ENCODE peak calls at places on chromosomes 7 and 10, in seven cellular contexts. L is GM12878; B is fibroblast of the aortic adventitia; K is Panc1; Z is CD8-positive, alpha-beta T cell; C is cardiac fibroblast; H is fibroblast of mammary gland. A is an unnamed sample.

GRCh38 chr10:88966785-88967184 is 14.2 kb upstream of the ACTA2 start:
- DNase-seq in B (peak), K (no peak), H (no peak), C (no peak), Z (no peak), L (no peak), A (no peak)

GRCh38 chr10:11687357-11687771 is 54.8 kb upstream of the ECHDC3 start:
- DNase-seq in C (no peak), K (no peak), B (no peak), Z (no peak), H (no peak), L (no peak), A (no peak)

GRCh38 chr7:508461-509170 is 11.0 kb downstream of the PDGFA start:
- DNase-seq in Z (no peak), L (no peak), B (no peak), K (no peak), C (no peak), H (no peak), A (no peak)

GRCh38 chr7:6254891-6255290 is 17.5 kb downstream of the CYTH3 start:
- DNase-seq in B (peak), C (peak), L (no peak), Z (no peak), H (no peak), K (no peak), A (no peak)

GRCh38 chr10:1033601-1034000 is 7.9 kb upstream of the IDI2 start:
- DNase-seq in H (no peak), B (no peak), L (no peak), Z (no peak), C (no peak), K (no peak), A (no peak)

GRCh38 chr10:36344240-36344639 is 702.1 kb upstream of the FZD8 start:
- DNase-seq in L (no peak), B (peak), H (peak), Z (no peak), C (peak), K (no peak), A (no peak)

GRCh38 chr7:805261-805660 is 27.0 kb upstream of the SUN1 start:
- DNase-seq in H (no peak), Z (no peak), K (no peak), C (no peak), L (no peak), B (no peak), A (no peak)

GRCh38 chr10:70969188-70969587 is 80.8 kb upstream of the PCBD1 start:
- DNase-seq in C (no peak), L (no peak), Z (no peak), H (no peak), B (no peak), K (no peak), A (no peak)

GRCh38 chr7:112887-113286 is 79.5 kb upstream of the FAM20C start:
- DNase-seq in L (no peak), C (no peak), H (no peak), K (no peak), Z (no peak), B (no peak), A (no peak)

GRCh38 chr10:76036410-76036940 is 605.1 kb downstream of the LRMDA start:
- DNase-seq in L (no peak), H (peak), B (peak), C (peak), Z (peak), K (peak), A (peak)

GRCh38 chr7:24574365-24574764 is 1.1 kb downstream of the PALS2 start:
- DNase-seq in Z (no peak), C (no peak), H (no peak), L (no peak), B (peak), K (no peak), A (no peak)

GRCh38 chr7:30238721-30239441 is 45.5 kb upstream of the ZNRF2 start:
- DNase-seq in H (peak), C (peak), B (peak), L (peak), K (no peak), Z (no peak), A (peak)

GRCh38 chr7:12257582-12257981 is 46.5 kb downstream of the TMEM106B start:
- DNase-seq in L (peak), Z (no peak), C (peak), K (no peak), H (peak), B (peak), A (peak)

GRCh38 chr7:473211-473734 is 46.4 kb downstream of the PDGFA start:
- DNase-seq in C (no peak), Z (no peak), H (no peak), K (no peak), B (no peak), L (no peak), A (no peak)

GRCh38 chr10:125041856-125042506 is 100.1 kb downstream of the ZRANB1 start:
- DNase-seq in L (no peak), B (no peak), Z (no peak), K (no peak), H (no peak), C (no peak), A (no peak)

GRCh38 chr10:132897516-132898381 is 44.6 kb downstream of the CFAP46 start:
- DNase-seq in L (no peak), K (no peak), B (no peak), H (no peak), C (no peak), Z (no peak), A (no peak)

GRCh38 chr7:92485974-92486373 is 8.2 kb upstream of the ERVW-1 start:
- DNase-seq in K (no peak), B (no peak), L (no peak), Z (no peak), C (no peak), H (no peak), A (no peak)

DNA sequence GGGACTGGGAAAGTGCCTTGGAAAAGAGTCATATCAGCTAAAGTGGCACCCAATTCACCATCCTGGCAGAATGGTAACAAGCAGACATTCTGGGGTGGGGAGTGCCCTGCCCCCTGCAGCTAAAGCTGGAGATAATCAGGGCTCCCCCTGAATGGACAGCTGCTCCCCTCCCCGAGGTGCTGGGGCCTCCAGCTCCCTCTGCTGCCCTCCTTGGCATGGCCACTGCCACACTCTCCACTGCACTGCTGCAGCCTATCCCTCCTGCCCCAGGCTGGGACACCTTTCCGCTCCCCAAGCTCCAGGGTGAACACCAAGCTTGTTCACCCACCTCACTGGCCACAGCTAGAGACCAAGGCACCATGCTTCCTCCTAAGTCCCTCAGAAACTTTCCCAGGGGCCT is 9.8 kb upstream of the PARD3 start:
- DNase-seq in Z (no peak), L (no peak), B (no peak), H (no peak), C (no peak), K (no peak), A (peak)
- TF ChIP-seq CTCF in Z (no peak), L (no peak), B (peak), H (peak), C (peak), K (peak), A (no peak)

GRCh38 chr7:64515330-64515729 is 47.5 kb downstream of the ZNF680 start:
- DNase-seq in B (no peak), H (no peak), C (peak), Z (no peak), K (no peak), L (no peak), A (no peak)
- H3K4me3 ChIP-seq in B (no peak), H (no peak), C (no peak), Z (no peak), K (no peak), L (no peak), A (no peak)

DNA sequence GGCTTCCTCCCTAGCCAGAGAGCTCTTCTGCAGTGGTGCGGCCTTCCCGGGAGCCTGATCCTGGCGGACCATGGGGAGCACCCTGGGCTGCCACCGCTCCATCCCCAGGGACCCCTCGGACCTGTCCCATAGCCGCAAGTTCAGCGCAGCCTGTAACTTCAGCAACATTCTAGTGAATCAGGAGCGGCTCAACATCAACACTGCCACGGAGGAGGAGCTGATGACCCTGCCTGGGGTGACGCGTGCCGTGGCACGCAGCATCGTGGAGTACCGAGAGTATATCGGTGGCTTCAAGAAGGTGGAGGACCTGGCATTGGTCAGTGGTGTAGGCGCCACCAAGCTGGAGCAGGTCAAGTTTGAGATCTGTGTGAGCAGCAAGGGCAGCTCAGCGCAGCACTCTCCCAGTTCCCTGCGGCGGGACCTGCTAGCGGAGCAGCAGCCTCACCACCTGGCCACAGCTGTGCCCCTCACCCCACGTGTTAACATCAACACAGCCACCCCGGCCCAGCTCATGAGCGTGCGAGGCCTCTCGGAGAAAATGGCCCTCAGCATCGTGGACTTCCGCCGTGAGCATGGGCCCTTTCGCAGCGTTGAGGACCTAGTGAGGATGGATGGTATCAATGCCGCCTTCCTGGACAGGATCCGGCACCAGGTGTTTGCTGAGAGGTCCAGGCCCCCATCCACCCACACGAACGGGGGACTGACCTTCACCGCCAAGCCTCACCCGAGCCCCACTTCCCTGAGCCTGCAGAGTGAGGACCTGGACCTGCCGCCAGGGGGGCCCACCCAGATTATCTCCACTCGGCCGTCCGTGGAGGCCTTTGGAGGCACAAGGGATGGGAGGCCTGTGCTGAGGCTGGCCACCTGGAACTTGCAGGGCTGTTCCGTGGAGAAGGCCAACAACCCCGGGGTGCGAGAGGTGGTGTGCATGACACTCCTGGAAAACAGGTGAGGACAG is 1.5 kb downstream of the EEPD1 start:
- DNase-seq in Z (no peak), K (no peak), H (no peak), B (no peak), L (no peak), C (no peak), A (peak)
- TF ChIP-seq CTCF in Z (no peak), K (peak), H (no peak), B (no peak), L (no peak), C (no peak), A (peak)

GRCh38 chr7:7569615-7570014 is 2.9 kb downstream of the MIOS start:
- DNase-seq in B (no peak), C (no peak), H (no peak), Z (no peak), L (no peak), K (no peak), A (no peak)
- H3K4me3 ChIP-seq in B (no peak), C (no peak), H (peak), Z (peak), L (peak), K (no peak), A (no peak)

GRCh38 chr10:80690434-80690833 is 152.7 kb downstream of the SH2D4B start:
- DNase-seq in K (no peak), C (no peak), H (no peak), L (no peak), B (no peak), Z (no peak), A (no peak)

GRCh38 chr10:80697926-80698325 is 160.2 kb downstream of the SH2D4B start:
- DNase-seq in K (no peak), B (no peak), H (no peak), L (no peak), C (no peak), Z (no peak), A (no peak)

GRCh38 chr10:80700252-80700651 is 162.6 kb downstream of the SH2D4B start:
- DNase-seq in L (no peak), C (no peak), B (no peak), Z (no peak), K (no peak), H (no peak), A (no peak)

GRCh38 chr10:80699602-80700039 is 161.9 kb downstream of the SH2D4B start:
- DNase-seq in C (peak), L (no peak), B (peak), Z (peak), H (peak), K (peak), A (peak)

DNA sequence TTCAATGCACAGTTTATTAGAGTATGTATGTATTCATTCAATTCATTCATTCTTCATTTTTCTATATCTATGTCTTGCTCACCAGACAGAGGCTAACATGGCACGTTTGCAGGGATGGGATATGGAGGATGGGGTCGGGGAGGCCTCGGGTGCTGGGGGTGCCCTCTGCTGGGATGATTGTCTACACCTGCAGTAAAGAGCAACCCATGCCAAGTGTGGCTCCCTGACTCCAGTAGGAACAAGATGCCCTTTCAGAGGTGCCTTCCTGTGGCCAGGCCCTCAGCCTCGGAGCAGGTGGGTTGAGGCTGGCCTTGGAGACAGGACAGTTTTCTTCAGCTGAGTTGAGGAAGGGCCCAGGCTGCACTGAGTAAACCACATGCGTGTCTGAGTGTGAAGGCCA is 157.2 kb downstream of the SH2D4B start:
- DNase-seq in Z (no peak), L (no peak), B (no peak), H (no peak), K (no peak), C (no peak), A (no peak)
- TF ChIP-seq CTCF in Z (no peak), L (no peak), B (no peak), H (no peak), K (no peak), C (no peak), A (no peak)

DNA sequence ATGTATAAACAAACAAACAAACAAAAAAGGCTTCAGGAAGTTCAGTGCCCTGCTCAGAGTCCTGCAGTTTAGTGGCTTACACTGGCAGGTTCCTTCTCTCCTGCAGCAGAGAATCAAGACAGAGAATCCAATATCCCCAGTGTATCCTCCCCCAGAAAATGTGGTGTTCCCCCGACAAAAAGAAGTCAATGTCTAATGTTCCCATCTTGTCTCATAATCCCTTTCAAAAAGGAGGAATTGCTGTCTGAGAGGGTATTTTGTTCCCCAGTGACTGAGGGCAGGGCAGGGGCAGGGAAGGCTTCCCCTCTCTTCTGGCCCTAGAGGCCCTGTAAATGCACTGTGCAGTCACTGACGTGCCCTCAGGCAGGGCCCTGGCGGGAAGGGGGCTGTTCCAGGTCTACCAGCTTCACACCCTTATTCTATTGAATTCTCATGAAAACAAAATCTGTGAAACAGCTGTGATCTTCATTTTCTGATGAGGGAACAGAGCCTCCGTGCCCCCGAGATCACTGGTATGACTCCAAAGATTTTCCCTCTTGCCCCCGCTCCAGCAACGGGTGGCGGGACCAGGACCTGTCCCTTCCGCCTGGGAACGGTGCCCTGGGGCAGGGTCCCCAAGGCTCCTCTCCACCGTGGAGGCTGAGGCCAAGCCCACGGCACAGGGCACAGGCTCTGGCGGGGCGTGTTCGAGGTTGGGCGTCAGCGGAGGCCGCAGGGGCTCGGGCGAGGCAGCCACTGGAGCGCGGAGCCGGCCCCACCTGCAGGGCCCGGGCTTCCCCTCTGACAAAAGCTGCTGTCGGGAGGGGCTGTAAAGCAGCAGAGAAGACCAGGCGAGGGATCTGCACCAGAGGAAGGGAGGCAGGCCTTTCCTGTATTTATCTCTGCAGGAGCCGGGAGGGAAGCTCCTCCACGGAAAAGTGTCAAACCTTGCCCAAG is 13.4 kb upstream of the WDFY4 start:
- DNase-seq in H (no peak), Z (no peak), B (no peak), K (no peak), L (no peak), C (no peak), A (no peak)
- H3K4me3 ChIP-seq in H (no peak), Z (no peak), B (no peak), K (no peak), L (peak), C (no peak), A (no peak)